ENCODE peak calls at places on chromosomes 3 and 15, in seven cellular contexts. One of them, this sample, is unnamed.

GRCh38 chr3:119700269-119700919 is 2.4 kb upstream of the CFAP91 start:
- DNase-seq in neural progenitor cell: no peak
- DNase-seq in transverse colon: peak; percentile 13
- DNase-seq in CD8-positive, alpha-beta T cell: peak; percentile 6
- DNase-seq in Caco-2: no peak
- DNase-seq in psoas muscle: no peak
- DNase-seq in BE2C: no peak
- DNase-seq in this sample: no peak

GRCh38 chr3:160141485-160142185 is 83.6 kb upstream of the C3orf80 start:
- DNase-seq in BE2C: no peak
- DNase-seq in CD8-positive, alpha-beta T cell: no peak
- DNase-seq in neural progenitor cell: no peak
- DNase-seq in psoas muscle: no peak
- DNase-seq in transverse colon: no peak
- DNase-seq in Caco-2: no peak
- DNase-seq in this sample: no peak

GRCh38 chr3:46097691-46098241 is 70.5 kb upstream of the XCR1 start:
- DNase-seq in CD8-positive, alpha-beta T cell: no peak
- DNase-seq in transverse colon: no peak
- DNase-seq in psoas muscle: no peak
- DNase-seq in Caco-2: no peak
- DNase-seq in neural progenitor cell: no peak
- DNase-seq in BE2C: no peak
- DNase-seq in this sample: peak; percentile 33

GRCh38 chr3:62882676-62883228 is 7.5 kb upstream of the CADPS start:
- DNase-seq in psoas muscle: no peak
- DNase-seq in BE2C: no peak
- DNase-seq in Caco-2: no peak
- DNase-seq in neural progenitor cell: no peak
- DNase-seq in CD8-positive, alpha-beta T cell: no peak
- DNase-seq in transverse colon: no peak
- DNase-seq in this sample: no peak

GRCh38 chr3:22319446-22319845 is 568.4 kb upstream of the ZNF385D start:
- DNase-seq in Caco-2: no peak
- DNase-seq in BE2C: no peak
- DNase-seq in neural progenitor cell: no peak
- DNase-seq in CD8-positive, alpha-beta T cell: no peak
- DNase-seq in psoas muscle: no peak
- DNase-seq in transverse colon: no peak
- DNase-seq in this sample: peak; percentile 50

GRCh38 chr3:18424862-18425640 is at the start of gene SATB1:
- DNase-seq in transverse colon: peak; percentile 87
- DNase-seq in Caco-2: peak; percentile 49
- DNase-seq in psoas muscle: peak; percentile 90
- DNase-seq in BE2C: peak; percentile 69
- DNase-seq in neural progenitor cell: peak; percentile 90
- DNase-seq in CD8-positive, alpha-beta T cell: peak; percentile 69
- DNase-seq in this sample: peak; percentile 73

GRCh38 chr3:144301863-144302262 is 330.2 kb downstream of the DIPK2A start:
- DNase-seq in Caco-2: no peak
- DNase-seq in BE2C: no peak
- DNase-seq in neural progenitor cell: no peak
- DNase-seq in CD8-positive, alpha-beta T cell: no peak
- DNase-seq in psoas muscle: no peak
- DNase-seq in transverse colon: no peak
- DNase-seq in this sample: no peak

GRCh38 chr15:99682455-99682854 is 50.8 kb downstream of the LYSMD4 start:
- DNase-seq in Caco-2: no peak
- DNase-seq in CD8-positive, alpha-beta T cell: no peak
- DNase-seq in transverse colon: no peak
- DNase-seq in BE2C: no peak
- DNase-seq in psoas muscle: no peak
- DNase-seq in neural progenitor cell: no peak
- DNase-seq in this sample: peak; percentile 86

GRCh38 chr3:109532257-109533216 is 195.2 kb upstream of the DPPA4 start:
- DNase-seq in Caco-2: peak; percentile 54
- DNase-seq in neural progenitor cell: peak; percentile 75
- DNase-seq in transverse colon: peak; percentile 39
- DNase-seq in CD8-positive, alpha-beta T cell: peak; percentile 42
- DNase-seq in BE2C: peak; percentile 12
- DNase-seq in psoas muscle: no peak
- DNase-seq in this sample: peak; percentile 80

GRCh38 chr15:53978248-53978906 is at the start of gene UNC13C:
- DNase-seq in neural progenitor cell: peak; percentile 51
- DNase-seq in CD8-positive, alpha-beta T cell: no peak
- DNase-seq in Caco-2: no peak
- DNase-seq in BE2C: peak; percentile 56
- DNase-seq in psoas muscle: peak; percentile 75
- DNase-seq in transverse colon: peak; percentile 7
- DNase-seq in this sample: no peak

GRCh38 chr3:129605593-129606521 is 619 bp downstream of the PLXND1 start:
- DNase-seq in Caco-2: peak; percentile 67
- DNase-seq in BE2C: peak; percentile 76
- DNase-seq in transverse colon: no peak
- DNase-seq in psoas muscle: peak; percentile 82
- DNase-seq in CD8-positive, alpha-beta T cell: peak; percentile 50
- DNase-seq in neural progenitor cell: peak; percentile 54
- DNase-seq in this sample: peak; percentile 55

GRCh38 chr3:79187441-79187840 is 580.4 kb downstream of the ROBO1 start:
- DNase-seq in CD8-positive, alpha-beta T cell: no peak
- DNase-seq in transverse colon: no peak
- DNase-seq in neural progenitor cell: no peak
- DNase-seq in Caco-2: no peak
- DNase-seq in psoas muscle: no peak
- DNase-seq in BE2C: no peak
- DNase-seq in this sample: no peak

GRCh38 chr3:149011676-149012075 is 20.3 kb downstream of the GYG1 start:
- DNase-seq in BE2C: no peak
- DNase-seq in psoas muscle: no peak
- DNase-seq in transverse colon: no peak
- DNase-seq in CD8-positive, alpha-beta T cell: no peak
- DNase-seq in Caco-2: no peak
- DNase-seq in neural progenitor cell: no peak
- DNase-seq in this sample: no peak

GRCh38 chr15:91849749-91850161 is 3.8 kb upstream of the SLCO3A1 start:
- DNase-seq in Caco-2: no peak
- DNase-seq in psoas muscle: no peak
- DNase-seq in BE2C: no peak
- DNase-seq in transverse colon: no peak
- DNase-seq in neural progenitor cell: peak; percentile 26
- DNase-seq in CD8-positive, alpha-beta T cell: no peak
- DNase-seq in this sample: peak; percentile 57

GRCh38 chr3:128432301-128432897 is 34.3 kb downstream of the DNAJB8 start:
- DNase-seq in Caco-2: peak; percentile 30
- DNase-seq in neural progenitor cell: peak; percentile 55
- DNase-seq in BE2C: peak; percentile 44
- DNase-seq in transverse colon: no peak
- DNase-seq in psoas muscle: peak; percentile 47
- DNase-seq in CD8-positive, alpha-beta T cell: no peak
- DNase-seq in this sample: no peak
- H3K4me3 ChIP-seq in Caco-2: peak overlapping the region; percentile 39
- H3K4me3 ChIP-seq in neural progenitor cell: peak overlapping the region; percentile 68
- H3K4me3 ChIP-seq in BE2C: peak overlapping the region; percentile 49
- H3K4me3 ChIP-seq in transverse colon: no peak overlapping the region
- H3K4me3 ChIP-seq in psoas muscle: peak overlapping the region; percentile 56
- H3K4me3 ChIP-seq in CD8-positive, alpha-beta T cell: no peak overlapping the region
- H3K4me3 ChIP-seq in this sample: no peak overlapping the region

GRCh38 chr15:51781506-51781905 is 30.1 kb downstream of the TMOD2 start:
- DNase-seq in BE2C: no peak
- DNase-seq in CD8-positive, alpha-beta T cell: no peak
- DNase-seq in transverse colon: no peak
- DNase-seq in psoas muscle: no peak
- DNase-seq in neural progenitor cell: no peak
- DNase-seq in Caco-2: no peak
- DNase-seq in this sample: no peak

GRCh38 chr15:51782357-51782896 is 31.0 kb downstream of the TMOD2 start:
- DNase-seq in psoas muscle: no peak
- DNase-seq in CD8-positive, alpha-beta T cell: no peak
- DNase-seq in neural progenitor cell: peak; percentile 56
- DNase-seq in BE2C: no peak
- DNase-seq in Caco-2: peak; percentile 26
- DNase-seq in transverse colon: no peak
- DNase-seq in this sample: no peak

GRCh38 chr15:51780636-51781035 is 29.2 kb downstream of the TMOD2 start:
- DNase-seq in Caco-2: no peak
- DNase-seq in neural progenitor cell: no peak
- DNase-seq in transverse colon: no peak
- DNase-seq in BE2C: no peak
- DNase-seq in psoas muscle: no peak
- DNase-seq in CD8-positive, alpha-beta T cell: no peak
- DNase-seq in this sample: no peak

GRCh38 chr15:51783967-51784366 is 32.6 kb downstream of the TMOD2 start:
- DNase-seq in psoas muscle: no peak
- DNase-seq in neural progenitor cell: no peak
- DNase-seq in BE2C: no peak
- DNase-seq in CD8-positive, alpha-beta T cell: no peak
- DNase-seq in transverse colon: no peak
- DNase-seq in Caco-2: no peak
- DNase-seq in this sample: no peak
- TF ChIP-seq CTCF in psoas muscle: no peak
- TF ChIP-seq CTCF in neural progenitor cell: no peak
- TF ChIP-seq CTCF in BE2C: no peak
- TF ChIP-seq CTCF in CD8-positive, alpha-beta T cell: no peak
- TF ChIP-seq CTCF in transverse colon: no peak
- TF ChIP-seq CTCF in Caco-2: no peak
- TF ChIP-seq CTCF in this sample: no peak

DNA sequence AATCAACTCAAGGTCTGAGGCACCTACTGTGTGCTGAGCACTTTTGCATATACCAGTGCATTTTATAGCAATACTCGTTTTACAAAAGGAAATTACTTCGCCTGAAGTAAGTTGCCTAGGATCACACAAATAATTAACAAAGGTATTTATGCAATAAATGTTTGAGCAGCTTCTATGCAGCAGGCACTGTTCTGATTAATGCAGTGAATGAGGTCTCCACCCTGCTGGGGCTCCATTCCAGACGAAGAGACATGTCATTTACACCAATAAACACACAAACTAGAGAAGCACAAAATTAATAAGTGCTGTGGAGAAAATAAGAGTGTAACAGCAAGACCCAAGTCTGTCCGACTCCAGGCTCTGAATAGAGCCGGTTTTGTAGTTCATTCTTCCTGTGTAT is 17.5 kb downstream of the NOX5 start:
- DNase-seq in Caco-2: no peak
- DNase-seq in psoas muscle: no peak
- DNase-seq in neural progenitor cell: no peak
- DNase-seq in CD8-positive, alpha-beta T cell: no peak
- DNase-seq in transverse colon: no peak
- DNase-seq in BE2C: no peak
- DNase-seq in this sample: no peak
- H3K4me3 ChIP-seq in Caco-2: peak overlapping the region; percentile 26
- H3K4me3 ChIP-seq in psoas muscle: peak overlapping the region; percentile 46
- H3K4me3 ChIP-seq in neural progenitor cell: peak overlapping the region; percentile 38
- H3K4me3 ChIP-seq in CD8-positive, alpha-beta T cell: no peak overlapping the region
- H3K4me3 ChIP-seq in transverse colon: no peak overlapping the region
- H3K4me3 ChIP-seq in BE2C: peak overlapping the region; percentile 63
- H3K4me3 ChIP-seq in this sample: peak overlapping the region; percentile 31

DNA sequence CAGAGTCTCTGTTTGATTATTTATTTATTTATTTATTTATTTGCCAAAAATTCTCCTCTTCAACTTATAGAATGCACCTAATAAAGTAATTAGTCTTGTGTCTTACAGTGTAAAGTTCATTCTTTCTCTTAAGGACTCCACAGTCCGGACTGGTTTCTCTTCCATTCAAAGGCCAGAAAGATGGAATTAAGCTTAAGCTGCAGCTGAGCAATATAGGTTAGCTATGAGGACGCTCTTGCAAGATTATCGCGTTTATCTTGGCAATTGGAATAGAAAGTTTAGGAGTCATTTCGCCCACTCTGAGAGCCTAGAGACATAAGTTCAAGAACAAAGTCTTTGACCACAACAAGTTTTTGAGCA is 15.0 kb downstream of the TAGLN3 start:
- DNase-seq in CD8-positive, alpha-beta T cell: no peak
- DNase-seq in BE2C: no peak
- DNase-seq in transverse colon: no peak
- DNase-seq in Caco-2: no peak
- DNase-seq in psoas muscle: no peak
- DNase-seq in neural progenitor cell: no peak
- DNase-seq in this sample: no peak
- TF ChIP-seq CTCF in CD8-positive, alpha-beta T cell: peak; percentile 39
- TF ChIP-seq CTCF in BE2C: no peak
- TF ChIP-seq CTCF in transverse colon: no peak
- TF ChIP-seq CTCF in Caco-2: no peak
- TF ChIP-seq CTCF in psoas muscle: no peak
- TF ChIP-seq CTCF in neural progenitor cell: no peak
- TF ChIP-seq CTCF in this sample: no peak

GRCh38 chr3:128488995-128489859 is 3.8 kb downstream of the GATA2 start:
- DNase-seq in CD8-positive, alpha-beta T cell: peak; percentile 34
- DNase-seq in Caco-2: peak; percentile 79
- DNase-seq in BE2C: peak; percentile 86
- DNase-seq in psoas muscle: no peak
- DNase-seq in transverse colon: no peak
- DNase-seq in neural progenitor cell: peak; percentile 61
- DNase-seq in this sample: no peak

GRCh38 chr3:128491900-128492352 is 1.1 kb downstream of the GATA2 start:
- DNase-seq in CD8-positive, alpha-beta T cell: no peak
- DNase-seq in BE2C: no peak
- DNase-seq in Caco-2: no peak
- DNase-seq in transverse colon: no peak
- DNase-seq in psoas muscle: no peak
- DNase-seq in neural progenitor cell: no peak
- DNase-seq in this sample: peak; percentile 43

GRCh38 chr3:128491071-128491899 is 1.7 kb downstream of the GATA2 start:
- DNase-seq in neural progenitor cell: peak; percentile 57
- DNase-seq in BE2C: peak; percentile 36
- DNase-seq in CD8-positive, alpha-beta T cell: no peak
- DNase-seq in transverse colon: no peak
- DNase-seq in Caco-2: no peak
- DNase-seq in psoas muscle: no peak
- DNase-seq in this sample: no peak

GRCh38 chr3:128489860-128490649 is 2.9 kb downstream of the GATA2 start:
- DNase-seq in transverse colon: no peak
- DNase-seq in neural progenitor cell: peak; percentile 95
- DNase-seq in Caco-2: peak; percentile 48
- DNase-seq in CD8-positive, alpha-beta T cell: no peak
- DNase-seq in psoas muscle: no peak
- DNase-seq in BE2C: peak; percentile 67
- DNase-seq in this sample: no peak

GRCh38 chr3:128490650-128491070 is 2.3 kb downstream of the GATA2 start:
- DNase-seq in BE2C: no peak
- DNase-seq in CD8-positive, alpha-beta T cell: no peak
- DNase-seq in psoas muscle: no peak
- DNase-seq in Caco-2: no peak
- DNase-seq in transverse colon: no peak
- DNase-seq in neural progenitor cell: no peak
- DNase-seq in this sample: no peak
- H3K4me3 ChIP-seq in BE2C: peak overlapping the region; percentile 77
- H3K4me3 ChIP-seq in CD8-positive, alpha-beta T cell: no peak overlapping the region
- H3K4me3 ChIP-seq in psoas muscle: peak overlapping the region; percentile 73
- H3K4me3 ChIP-seq in Caco-2: no peak overlapping the region
- H3K4me3 ChIP-seq in transverse colon: no peak overlapping the region
- H3K4me3 ChIP-seq in neural progenitor cell: no peak overlapping the region
- H3K4me3 ChIP-seq in this sample: no peak overlapping the region

DNA sequence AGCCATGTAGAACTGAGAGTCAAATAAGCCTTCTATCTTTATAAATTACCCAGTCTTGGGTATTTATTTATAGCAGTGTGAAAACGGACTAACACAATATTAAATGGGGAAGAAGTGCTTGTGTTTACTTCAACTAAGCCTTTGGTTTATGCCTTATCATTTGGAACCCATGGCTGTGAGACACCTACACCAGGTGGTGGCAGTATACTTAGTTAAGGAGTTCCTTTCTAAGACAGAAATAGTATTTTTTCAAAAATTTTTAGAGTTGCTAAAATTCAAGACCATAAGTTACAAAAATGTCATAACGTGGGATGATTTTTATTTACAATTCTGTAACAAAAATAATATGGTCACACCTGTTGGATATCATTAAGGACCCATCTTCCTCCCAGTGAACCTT is 354.5 kb upstream of the SOX14 start:
- DNase-seq in CD8-positive, alpha-beta T cell: no peak
- DNase-seq in neural progenitor cell: peak; percentile 13
- DNase-seq in transverse colon: no peak
- DNase-seq in BE2C: no peak
- DNase-seq in Caco-2: no peak
- DNase-seq in psoas muscle: no peak
- DNase-seq in this sample: no peak
- TF ChIP-seq CTCF in CD8-positive, alpha-beta T cell: no peak
- TF ChIP-seq CTCF in neural progenitor cell: peak; percentile 47
- TF ChIP-seq CTCF in transverse colon: no peak
- TF ChIP-seq CTCF in BE2C: no peak
- TF ChIP-seq CTCF in Caco-2: peak; percentile 18
- TF ChIP-seq CTCF in psoas muscle: no peak
- TF ChIP-seq CTCF in this sample: no peak

This sample was measured in astrocyte of the spinal cord.